ENCODE peak calls at places on chromosome 7, in five cellular contexts. E is RWPE1, N is Calu3, M is AG09319, K is IMR-90. H is an unnamed sample.

GRCh38 chr7:157238087-157238486 is 98.7 kb upstream of the DNAJB6 start:
- DNase-seq in N (peak), M (no peak), E (no peak), K (no peak), H (no peak)

GRCh38 chr7:138398857-138399256 is 61.2 kb upstream of the TRIM24 start:
- DNase-seq in M (no peak), E (no peak), K (no peak), N (no peak), H (no peak)

GRCh38 chr7:157473051-157473569 is 136.3 kb downstream of the DNAJB6 start:
- DNase-seq in M (no peak), K (no peak), N (no peak), E (no peak), H (no peak)

GRCh38 chr7:159121068-159121467 is 23.6 kb downstream of the VIPR2 start:
- DNase-seq in M (no peak), N (no peak), K (no peak), E (no peak), H (no peak)

GRCh38 chr7:105760549-105761447 is 115.6 kb downstream of the ATXN7L1 start:
- DNase-seq in K (peak), E (no peak), M (no peak), N (no peak), H (no peak)

GRCh38 chr7:22549667-22550513 is 49.9 kb upstream of the STEAP1B start:
- DNase-seq in M (no peak), E (peak), K (peak), N (peak), H (peak)

GRCh38 chr7:74355091-74355490 is 65.9 kb downstream of the CLIP2 start:
- DNase-seq in E (peak), N (peak), M (peak), K (peak), H (no peak)

GRCh38 chr7:141685285-141686035 is 16.5 kb downstream of the DENND11 start:
- DNase-seq in K (no peak), M (no peak), E (no peak), N (no peak), H (no peak)

GRCh38 chr7:45146531-45147379 is 10.8 kb upstream of the RAMP3 start:
- DNase-seq in N (peak), K (no peak), M (no peak), E (no peak), H (no peak)

GRCh38 chr7:25831901-25832411 is 320.0 kb upstream of the NFE2L3 start:
- DNase-seq in E (no peak), M (no peak), K (peak), N (no peak), H (no peak)

GRCh38 chr7:35253680-35254495 is at the start of gene TBX20:
- DNase-seq in N (peak), K (peak), M (no peak), E (no peak), H (no peak)

GRCh38 chr7:35749548-35749947 is 51.3 kb upstream of the SEPTIN7 start:
- DNase-seq in M (no peak), K (peak), E (no peak), N (no peak), H (no peak)

GRCh38 chr7:130070900-130071622 is 727 bp downstream of the KLHDC10 start:
- DNase-seq in K (no peak), M (no peak), E (peak), N (no peak), H (no peak)

GRCh38 chr7:151830121-151830815 is 46.6 kb downstream of the PRKAG2 start:
- DNase-seq in M (no peak), K (no peak), N (no peak), E (no peak), H (no peak)

GRCh38 chr7:24573554-24574338 is 494 bp downstream of the PALS2 start:
- DNase-seq in N (peak), E (peak), M (no peak), K (peak), H (peak)

GRCh38 chr7:26284995-26285632 is 6.5 kb upstream of the SNX10 start:
- DNase-seq in N (peak), E (peak), M (no peak), K (no peak), H (no peak)

GRCh38 chr7:26428571-26428970 is 136.9 kb downstream of the SNX10 start:
- DNase-seq in E (no peak), N (no peak), K (no peak), M (no peak), H (no peak)

GRCh38 chr7:149732611-149733010 is 40.8 kb downstream of the ZNF467 start:
- DNase-seq in E (no peak), N (no peak), K (no peak), M (no peak), H (no peak)

GRCh38 chr7:17584822-17585221 is 286.4 kb downstream of the AHR start:
- DNase-seq in M (no peak), N (no peak), K (peak), E (no peak), H (no peak)

GRCh38 chr7:26705567-26705966 is 158.8 kb downstream of the SKAP2 start:
- DNase-seq in N (peak), K (peak), E (peak), M (peak), H (no peak)

GRCh38 chr7:98075801-98076200 is 30.9 kb upstream of the LMTK2 start:
- DNase-seq in E (no peak), M (no peak), K (no peak), N (no peak), H (no peak)

GRCh38 chr7:127629268-127629854 is 11.4 kb upstream of the PAX4 start:
- DNase-seq in N (peak), K (no peak), M (no peak), E (peak), H (no peak)

GRCh38 chr7:7433736-7434260 is 101.9 kb downstream of the COL28A1 start:
- DNase-seq in M (peak), K (peak), N (no peak), E (no peak), H (no peak)

GRCh38 chr7:66629659-66630058 is 978 bp downstream of the KCTD7 start:
- DNase-seq in N (no peak), E (no peak), M (no peak), K (no peak), H (no peak)

GRCh38 chr7:148472406-148472805 is 118.2 kb upstream of the C7orf33 start:
- DNase-seq in K (no peak), E (peak), M (no peak), N (no peak), H (no peak)

GRCh38 chr7:146654048-146654447 is 537.4 kb downstream of the CNTNAP2 start:
- DNase-seq in K (no peak), E (no peak), N (no peak), M (no peak), H (no peak)

GRCh38 chr7:86939197-86939814 is 120.1 kb downstream of the ELAPOR2 start:
- DNase-seq in M (peak), K (peak), E (peak), N (peak), H (no peak)

GRCh38 chr7:95628831-95629439 is 32.6 kb upstream of the PDK4 start:
- DNase-seq in E (no peak), K (peak), M (no peak), N (no peak), H (no peak)
- TF ChIP-seq CTCF in E (no peak), K (no peak), M (no peak), N (no peak), H (no peak)

GRCh38 chr7:4845740-4846142 is 16.1 kb downstream of the PAPOLB start:
- DNase-seq in N (no peak), E (no peak), K (no peak), M (no peak), H (no peak)
- TF ChIP-seq CTCF in N (no peak), E (no peak), K (no peak), M (peak), H (no peak)

GRCh38 chr7:5396542-5396941 is 27.1 kb downstream of the TNRC18 start:
- DNase-seq in E (peak), N (peak), K (no peak), M (no peak), H (no peak)
- TF ChIP-seq CTCF in E (no peak), N (peak), K (no peak), M (no peak), H (no peak)

GRCh38 chr7:121344497-121344896 is 15.7 kb downstream of the WNT16 start:
- DNase-seq in K (no peak), M (no peak), E (no peak), N (no peak), H (no peak)

GRCh38 chr7:121343302-121343701 is 14.5 kb downstream of the WNT16 start:
- DNase-seq in N (no peak), M (no peak), E (no peak), K (peak), H (no peak)

GRCh38 chr7:121344093-121344492 is 15.3 kb downstream of the WNT16 start:
- DNase-seq in N (no peak), M (no peak), K (no peak), E (no peak), H (no peak)

GRCh38 chr7:121341933-121342332 is 13.1 kb downstream of the WNT16 start:
- DNase-seq in K (no peak), N (no peak), M (no peak), E (no peak), H (no peak)

DNA sequence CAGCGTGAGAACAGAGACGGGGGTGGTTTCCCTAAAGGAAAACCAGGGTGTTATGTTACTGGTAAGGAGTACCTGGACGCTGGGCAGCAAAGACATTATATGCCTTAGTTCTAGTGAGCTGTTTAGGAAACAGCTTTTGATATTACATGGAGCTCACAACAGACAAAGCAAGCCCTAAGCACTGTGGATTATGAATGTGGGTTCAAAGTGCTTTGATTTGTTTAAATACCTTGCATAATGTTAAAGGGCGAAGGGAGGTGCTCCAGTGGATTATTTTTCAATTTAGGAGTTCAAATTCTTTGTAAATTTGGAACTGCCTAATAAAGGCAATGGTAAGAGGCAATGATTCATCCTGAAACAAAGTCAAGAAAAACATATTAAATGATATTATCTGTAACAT is 13.8 kb downstream of the WNT16 start:
- DNase-seq in K (no peak), M (no peak), N (no peak), E (no peak), H (no peak)
- TF ChIP-seq CTCF in K (no peak), M (no peak), N (no peak), E (no peak), H (no peak)

GRCh38 chr7:99928994-99929729 is at the start of gene GJC3:
- DNase-seq in E (peak), K (peak), N (peak), M (no peak), H (peak)

GRCh38 chr7:99930376-99930775 is 956 bp upstream of the GJC3 start:
- DNase-seq in K (no peak), N (no peak), E (no peak), M (no peak), H (no peak)

GRCh38 chr7:99928188-99928587 is 1.2 kb downstream of the GJC3 start:
- DNase-seq in K (no peak), M (no peak), E (no peak), N (no peak), H (no peak)

GRCh38 chr7:99927536-99927935 is 1.9 kb downstream of the GJC3 start:
- DNase-seq in N (no peak), M (no peak), K (no peak), E (no peak), H (no peak)

GRCh38 chr7:99929730-99930053 is 272 bp upstream of the GJC3 start:
- DNase-seq in M (no peak), K (no peak), E (no peak), N (no peak), H (no peak)
- TF ChIP-seq CTCF in M (no peak), K (no peak), E (no peak), N (no peak), H (no peak)

GRCh38 chr7:4164556-4164955 is 517.5 kb upstream of the FOXK1 start:
- DNase-seq in K (no peak), N (no peak), M (no peak), E (no peak), H (no peak)
- TF ChIP-seq CTCF in K (no peak), N (no peak), M (no peak), E (no peak), H (no peak)

H was measured in mesothelial cell of epicardium.